ENCODE peak calls at places on chromosome 5, in seven cellular contexts. V, F, O, K, H, W and D are unnamed samples.

GRCh38 chr5:136036991-136037705 is 8.4 kb downstream of the TGFBI start:
- DNase-seq in K (peak), O (peak), V (no peak), W (no peak), H (no peak), F (no peak), D (peak)

GRCh38 chr5:132830436-132831094 is at the start of gene SHROOM1:
- DNase-seq in O (no peak), K (peak), V (no peak), H (no peak), W (peak), F (no peak), D (peak)

GRCh38 chr5:134004626-134005414 is at the start of gene VDAC1:
- DNase-seq in K (peak), W (peak), O (peak), H (peak), F (peak), V (peak), D (peak)

GRCh38 chr5:15834596-15835245 is 334.7 kb downstream of the FBXL7 start:
- DNase-seq in W (peak), F (no peak), K (no peak), H (peak), V (peak), O (no peak), D (peak)

GRCh38 chr5:111697881-111698757 is 58.9 kb downstream of the NREP start:
- DNase-seq in K (no peak), H (no peak), W (peak), F (no peak), V (no peak), O (no peak), D (no peak)

GRCh38 chr5:127031147-127031862 is 947 bp upstream of the MARCHF3 start:
- DNase-seq in W (no peak), V (no peak), O (peak), F (no peak), H (no peak), K (peak), D (no peak)

GRCh38 chr5:74616236-74617146 is 24.0 kb downstream of the ENC1 start:
- DNase-seq in K (peak), F (no peak), H (no peak), O (no peak), W (no peak), V (no peak), D (no peak)

GRCh38 chr5:139752506-139753350 is 42.9 kb upstream of the PSD2 start:
- DNase-seq in V (no peak), F (no peak), O (no peak), W (no peak), H (no peak), K (peak), D (peak)

GRCh38 chr5:61687371-61687770 is 355.3 kb downstream of the ZSWIM6 start:
- DNase-seq in K (no peak), V (no peak), F (no peak), W (peak), O (no peak), H (no peak), D (peak)

GRCh38 chr5:57072218-57072892 is 101.5 kb upstream of the GPBP1 start:
- DNase-seq in F (no peak), V (no peak), K (no peak), O (no peak), W (no peak), H (no peak), D (peak)

GRCh38 chr5:94471496-94471895 is 146.9 kb downstream of the KIAA0825 start:
- DNase-seq in W (peak), F (no peak), O (no peak), V (no peak), K (peak), H (no peak), D (no peak)

GRCh38 chr5:123776761-123777160 is 264.8 kb downstream of the CSNK1G3 start:
- DNase-seq in O (no peak), V (peak), K (no peak), H (peak), W (peak), F (no peak), D (peak)

GRCh38 chr5:128121679-128122078 is 38.1 kb downstream of the SLC12A2 start:
- DNase-seq in V (no peak), O (no peak), K (peak), H (no peak), F (no peak), W (no peak), D (no peak)

GRCh38 chr5:179168636-179169035 is 108.5 kb downstream of the ZNF354C start:
- DNase-seq in O (no peak), V (no peak), F (no peak), W (no peak), H (no peak), K (no peak), D (no peak)

GRCh38 chr5:35363387-35363965 is 133.2 kb upstream of the PRLR start:
- DNase-seq in F (no peak), V (no peak), O (no peak), H (no peak), W (no peak), K (no peak), D (no peak)

GRCh38 chr5:159891371-159891770 is 24.9 kb upstream of the ADRA1B start:
- DNase-seq in V (no peak), F (no peak), O (no peak), K (peak), W (no peak), H (no peak), D (peak)

GRCh38 chr5:164051745-164052144 is 546.3 kb downstream of the MAT2B start:
- DNase-seq in O (no peak), W (peak), F (no peak), H (peak), V (peak), K (no peak), D (no peak)

GRCh38 chr5:59354811-59355210 is 538.7 kb downstream of the PDE4D start:
- DNase-seq in H (no peak), K (no peak), O (no peak), W (no peak), V (no peak), F (no peak), D (no peak)

GRCh38 chr5:137666109-137666850 is 69.6 kb downstream of the KLHL3 start:
- DNase-seq in H (peak), O (peak), V (no peak), F (no peak), K (no peak), W (peak), D (peak)

GRCh38 chr5:55063220-55063863 is 39.1 kb upstream of the GZMA start:
- DNase-seq in O (no peak), K (no peak), V (peak), H (no peak), W (peak), F (no peak), D (peak)

GRCh38 chr5:69001605-69002004 is 92.2 kb upstream of the SLC30A5 start:
- DNase-seq in F (no peak), W (no peak), H (no peak), V (no peak), K (peak), O (no peak), D (no peak)

GRCh38 chr5:137114529-137114928 is 384.6 kb downstream of the SPOCK1 start:
- DNase-seq in H (peak), K (no peak), V (peak), O (no peak), W (no peak), F (no peak), D (peak)

GRCh38 chr5:40436535-40437237 is 243.0 kb upstream of the PTGER4 start:
- DNase-seq in O (peak), F (no peak), V (no peak), H (no peak), K (no peak), W (no peak), D (no peak)

GRCh38 chr5:72284674-72285424 is 35.2 kb downstream of the MRPS27 start:
- DNase-seq in H (no peak), O (no peak), F (no peak), K (no peak), W (no peak), V (no peak), D (no peak)

GRCh38 chr5:131997727-131998117 is 13.7 kb downstream of the ACSL6 start:
- DNase-seq in V (no peak), F (no peak), W (no peak), O (no peak), H (no peak), K (no peak), D (no peak)

GRCh38 chr5:172410160-172410559 is 44.2 kb downstream of the SH3PXD2B start:
- DNase-seq in V (no peak), W (no peak), K (no peak), O (no peak), H (peak), F (no peak), D (peak)

GRCh38 chr5:8418049-8418426 is 549.1 kb downstream of the MTRR start:
- DNase-seq in H (no peak), F (no peak), K (peak), W (no peak), O (no peak), V (no peak), D (peak)

GRCh38 chr5:23525751-23526150 is 18.3 kb downstream of the PRDM9 start:
- DNase-seq in K (no peak), V (no peak), O (no peak), W (no peak), F (no peak), H (no peak), D (no peak)

GRCh38 chr5:9020996-9021395 is 524.9 kb downstream of the SEMA5A start:
- DNase-seq in F (no peak), K (no peak), W (no peak), O (no peak), H (no peak), V (no peak), D (no peak)

GRCh38 chr5:143779506-143779905 is 32.5 kb upstream of the HMHB1 start:
- DNase-seq in H (no peak), V (no peak), F (no peak), W (no peak), K (no peak), O (no peak), D (no peak)

GRCh38 chr5:142179776-142180387 is 71.3 kb downstream of the NDFIP1 start:
- DNase-seq in W (no peak), V (no peak), K (no peak), O (peak), H (no peak), F (no peak), D (no peak)

GRCh38 chr5:140338336-140338735 is 8.1 kb downstream of the HBEGF start:
- DNase-seq in W (no peak), F (no peak), H (no peak), V (no peak), O (no peak), K (no peak), D (peak)